ENCODE peak calls at places on chromosomes 3 and 15, in nine cellular contexts. C is germinal center; Y is stimulated activated CD8-positive, alpha-beta memory T cell treated with anti-CD3 and anti-CD28 coated beads, Interleukin-15, amount 100 ng/mL, for 24 hours; V is RPMI7951; H is HS-27A; Z is NCI-H2081 treated with DMSO at 0.1 percent for 48 hours; E is transverse colon; R is endothelial cell; L is iris pigment epithelial cell. U is an unnamed sample.

GRCh38 chr3:121989943-121990342 is 32.1 kb downstream of the ILDR1 start:
- DNase-seq in C (no peak), Y (no peak), V (no peak), H (no peak), Z (no peak), E (no peak), R (no peak), L (peak), U (peak)

GRCh38 chr15:69591905-69592508 is 139.4 kb downstream of the RPLP1 start:
- DNase-seq in C (no peak), Y (no peak), V (no peak), H (no peak), Z (peak), E (no peak), R (no peak), L (no peak), U (peak)

GRCh38 chr3:15899438-15899837 is 101.7 kb upstream of the ANKRD28 start:
- DNase-seq in C (no peak), Y (no peak), V (peak), H (peak), Z (no peak), E (no peak), R (no peak), L (peak), U (peak)

GRCh38 chr3:15815696-15816095 is 17.9 kb upstream of the ANKRD28 start:
- DNase-seq in C (peak), Y (no peak), V (peak), H (no peak), Z (peak), E (no peak), R (no peak), L (peak), U (peak)

GRCh38 chr15:89809787-89810148 is 4.9 kb downstream of the ANPEP start:
- DNase-seq in C (no peak), Y (no peak), V (no peak), H (no peak), Z (no peak), E (no peak), R (no peak), L (no peak), U (no peak)

GRCh38 chr15:38401101-38401500 is 52.8 kb upstream of the FAM98B start:
- DNase-seq in C (no peak), Y (no peak), V (peak), H (no peak), Z (no peak), E (no peak), R (no peak), L (peak), U (no peak)

GRCh38 chr3:38369186-38369585 is 22.6 kb downstream of the XYLB start:
- DNase-seq in C (no peak), Y (no peak), V (no peak), H (no peak), Z (no peak), E (no peak), R (no peak), L (no peak), U (no peak)

GRCh38 chr3:106792716-106793115 is 584.5 kb upstream of the CCDC54 start:
- DNase-seq in C (no peak), Y (no peak), V (no peak), H (no peak), Z (no peak), E (no peak), R (no peak), L (peak), U (no peak)

GRCh38 chr3:133854971-133855370 is 40.7 kb downstream of the RAB6B start:
- DNase-seq in C (no peak), Y (no peak), V (no peak), H (no peak), Z (no peak), E (no peak), R (no peak), L (no peak), U (no peak)

GRCh38 chr3:22729981-22730380 is 473.1 kb upstream of the UBE2E2 start:
- DNase-seq in C (no peak), Y (no peak), V (no peak), H (no peak), Z (no peak), E (no peak), R (peak), L (peak), U (peak)

GRCh38 chr3:31733234-31733667 is 200.5 kb downstream of the STT3B start:
- DNase-seq in C (no peak), Y (no peak), V (no peak), H (peak), Z (no peak), E (no peak), R (no peak), L (no peak), U (no peak)

GRCh38 chr3:149936812-149937230 is 33.9 kb downstream of the PFN2 start:
- DNase-seq in C (peak), Y (no peak), V (peak), H (peak), Z (peak), E (peak), R (peak), L (peak), U (peak)

GRCh38 chr15:60208708-60209107 is 189.1 kb downstream of the ANXA2 start:
- DNase-seq in C (no peak), Y (no peak), V (peak), H (no peak), Z (no peak), E (no peak), R (no peak), L (no peak), U (no peak)

GRCh38 chr3:50524751-50525150 is 21.3 kb upstream of the CACNA2D2 start:
- DNase-seq in C (no peak), Y (no peak), V (no peak), H (no peak), Z (no peak), E (no peak), R (no peak), L (no peak), U (no peak)

GRCh38 chr15:63979227-63979793 is 67.0 kb downstream of the DAPK2 start:
- DNase-seq in C (no peak), Y (no peak), V (no peak), H (no peak), Z (no peak), E (no peak), R (no peak), L (no peak), U (no peak)

GRCh38 chr3:115227046-115227445 is 80.0 kb upstream of the ZBTB20 start:
- DNase-seq in C (no peak), Y (no peak), V (no peak), H (peak), Z (no peak), E (no peak), R (no peak), L (no peak), U (no peak)

GRCh38 chr15:63469190-63469589 is 35.2 kb upstream of the USP3 start:
- DNase-seq in C (no peak), Y (no peak), V (no peak), H (no peak), Z (no peak), E (no peak), R (no peak), L (no peak), U (no peak)

GRCh38 chr3:101310580-101311375 is 9.6 kb downstream of the IMPG2 start:
- DNase-seq in C (no peak), Y (no peak), V (peak), H (no peak), Z (no peak), E (no peak), R (no peak), L (peak), U (no peak)

GRCh38 chr15:85759391-85759790 is 35.3 kb downstream of the KLHL25 start:
- DNase-seq in C (no peak), Y (no peak), V (no peak), H (no peak), Z (no peak), E (no peak), R (no peak), L (no peak), U (no peak)

GRCh38 chr3:107938128-107938527 is 152.7 kb downstream of the CD47 start:
- DNase-seq in C (no peak), Y (no peak), V (peak), H (peak), Z (no peak), E (no peak), R (peak), L (peak), U (peak)

GRCh38 chr3:89375451-89375850 is 268.0 kb downstream of the EPHA3 start:
- DNase-seq in C (no peak), Y (no peak), V (no peak), H (no peak), Z (no peak), E (no peak), R (no peak), L (no peak), U (no peak)

GRCh38 chr15:69812881-69813280 is 284.8 kb downstream of the TLE3 start:
- DNase-seq in C (no peak), Y (no peak), V (no peak), H (no peak), Z (no peak), E (peak), R (peak), L (no peak), U (no peak)

GRCh38 chr3:187799942-187800637 is 54.8 kb upstream of the BCL6 start:
- DNase-seq in C (no peak), Y (no peak), V (no peak), H (no peak), Z (no peak), E (no peak), R (no peak), L (no peak), U (peak)

GRCh38 chr3:69032137-69032536 is 18.7 kb upstream of the EOGT start:
- DNase-seq in C (no peak), Y (no peak), V (peak), H (no peak), Z (no peak), E (no peak), R (no peak), L (peak), U (no peak)

GRCh38 chr3:175399156-175399840 is 540.2 kb downstream of the NAALADL2 start:
- DNase-seq in C (no peak), Y (no peak), V (no peak), H (no peak), Z (no peak), E (no peak), R (no peak), L (no peak), U (peak)

GRCh38 chr15:25784876-25785642 is 78.1 kb downstream of the ATP10A start:
- DNase-seq in C (no peak), Y (no peak), V (no peak), H (no peak), Z (no peak), E (no peak), R (no peak), L (peak), U (no peak)

GRCh38 chr3:194773216-194773615 is 87.5 kb downstream of the FAM43A start:
- DNase-seq in C (no peak), Y (no peak), V (peak), H (no peak), Z (no peak), E (peak), R (no peak), L (no peak), U (no peak)

GRCh38 chr3:131361464-131362421 is 19.8 kb upstream of the NUDT16 start:
- DNase-seq in C (peak), Y (no peak), V (peak), H (no peak), Z (no peak), E (peak), R (peak), L (peak), U (peak)

GRCh38 chr3:72082121-72082715 is 297.3 kb upstream of the PROK2 start:
- DNase-seq in C (peak), Y (no peak), V (peak), H (no peak), Z (no peak), E (peak), R (no peak), L (no peak), U (no peak)

GRCh38 chr15:47675735-47676134 is 41.6 kb upstream of the SEMA6D start:
- DNase-seq in C (no peak), Y (no peak), V (no peak), H (no peak), Z (no peak), E (no peak), R (no peak), L (no peak), U (peak)

GRCh38 chr15:86001200-86001599 is 78.5 kb upstream of the AGBL1 start:
- DNase-seq in C (no peak), Y (no peak), V (peak), H (no peak), Z (no peak), E (no peak), R (no peak), L (no peak), U (no peak)

GRCh38 chr3:159994182-159994581 is 5.5 kb downstream of the IL12A start:
- DNase-seq in C (no peak), Y (no peak), V (no peak), H (no peak), Z (no peak), E (no peak), R (no peak), L (no peak), U (peak)

GRCh38 chr3:113747719-113748046 is 848 bp downstream of the ATP6V1A start:
- DNase-seq in C (peak), Y (no peak), V (peak), H (no peak), Z (no peak), E (no peak), R (no peak), L (peak), U (no peak)

GRCh38 chr3:70433091-70433490 is 120.7 kb upstream of the MDFIC2 start:
- DNase-seq in C (no peak), Y (no peak), V (no peak), H (no peak), Z (no peak), E (no peak), R (no peak), L (peak), U (no peak)

GRCh38 chr3:113054552-113054951 is 63.8 kb downstream of the GTPBP8 start:
- DNase-seq in C (no peak), Y (no peak), V (peak), H (no peak), Z (no peak), E (no peak), R (no peak), L (peak), U (no peak)

GRCh38 chr15:100468265-100468664 is 60.5 kb downstream of the CERS3 start:
- DNase-seq in C (no peak), Y (no peak), V (peak), H (no peak), Z (no peak), E (no peak), R (no peak), L (peak), U (no peak)

GRCh38 chr3:8538904-8539303 is 37.3 kb downstream of the LMCD1 start:
- DNase-seq in C (no peak), Y (no peak), V (peak), H (no peak), Z (no peak), E (no peak), R (no peak), L (peak), U (no peak)

GRCh38 chr3:154971771-154972326 is 108.3 kb upstream of the MME start:
- DNase-seq in C (no peak), Y (no peak), V (no peak), H (no peak), Z (no peak), E (no peak), R (no peak), L (peak), U (peak)